ENCODE peak calls at places on chromosomes 7 and 10, in six cellular contexts. V is lower leg skin, K is HFF-Myc, H is glutamatergic neuron, E is cardiac fibroblast, Q is foreskin fibroblast. C is an unnamed sample.

GRCh38 chr10:46557319-46558140 is 1.1 kb upstream of the GPRIN2 start:
- DNase-seq in E (no peak), V (peak), Q (no peak), H (no peak), K (no peak), C (peak)

GRCh38 chr7:141123522-141123921 is 49.7 kb downstream of the TMEM178B start:
- DNase-seq in Q (no peak), V (no peak), H (no peak), E (no peak), K (no peak), C (no peak)

GRCh38 chr10:14953452-14954000 is 370 bp downstream of the DCLRE1C start:
- DNase-seq in E (peak), K (peak), V (peak), Q (peak), H (peak), C (peak)

GRCh38 chr10:86413046-86413728 is 46.6 kb upstream of the GRID1 start:
- DNase-seq in H (no peak), K (no peak), Q (peak), V (no peak), E (peak), C (no peak)

GRCh38 chr7:152571031-152571430 is 104.9 kb downstream of the XRCC2 start:
- DNase-seq in K (no peak), Q (no peak), H (peak), V (peak), E (peak), C (no peak)

GRCh38 chr10:33913194-33913593 is 578.7 kb upstream of the NRP1 start:
- DNase-seq in K (no peak), Q (no peak), H (no peak), V (no peak), E (peak), C (no peak)

GRCh38 chr7:4531236-4531635 is 150.9 kb upstream of the FOXK1 start:
- DNase-seq in Q (no peak), E (no peak), K (no peak), V (no peak), H (no peak), C (no peak)

GRCh38 chr10:78416031-78416800 is 382.6 kb downstream of the RPS24 start:
- DNase-seq in H (no peak), K (no peak), V (peak), E (peak), Q (peak), C (peak)

GRCh38 chr7:114081606-114082425 is 163.0 kb upstream of the PPP1R3A start:
- DNase-seq in Q (peak), H (no peak), V (no peak), E (peak), K (peak), C (no peak)

GRCh38 chr10:73646598-73647041 is 5.3 kb upstream of the MYOZ1 start:
- DNase-seq in E (no peak), V (no peak), K (no peak), Q (no peak), H (no peak), C (no peak)

DNA sequence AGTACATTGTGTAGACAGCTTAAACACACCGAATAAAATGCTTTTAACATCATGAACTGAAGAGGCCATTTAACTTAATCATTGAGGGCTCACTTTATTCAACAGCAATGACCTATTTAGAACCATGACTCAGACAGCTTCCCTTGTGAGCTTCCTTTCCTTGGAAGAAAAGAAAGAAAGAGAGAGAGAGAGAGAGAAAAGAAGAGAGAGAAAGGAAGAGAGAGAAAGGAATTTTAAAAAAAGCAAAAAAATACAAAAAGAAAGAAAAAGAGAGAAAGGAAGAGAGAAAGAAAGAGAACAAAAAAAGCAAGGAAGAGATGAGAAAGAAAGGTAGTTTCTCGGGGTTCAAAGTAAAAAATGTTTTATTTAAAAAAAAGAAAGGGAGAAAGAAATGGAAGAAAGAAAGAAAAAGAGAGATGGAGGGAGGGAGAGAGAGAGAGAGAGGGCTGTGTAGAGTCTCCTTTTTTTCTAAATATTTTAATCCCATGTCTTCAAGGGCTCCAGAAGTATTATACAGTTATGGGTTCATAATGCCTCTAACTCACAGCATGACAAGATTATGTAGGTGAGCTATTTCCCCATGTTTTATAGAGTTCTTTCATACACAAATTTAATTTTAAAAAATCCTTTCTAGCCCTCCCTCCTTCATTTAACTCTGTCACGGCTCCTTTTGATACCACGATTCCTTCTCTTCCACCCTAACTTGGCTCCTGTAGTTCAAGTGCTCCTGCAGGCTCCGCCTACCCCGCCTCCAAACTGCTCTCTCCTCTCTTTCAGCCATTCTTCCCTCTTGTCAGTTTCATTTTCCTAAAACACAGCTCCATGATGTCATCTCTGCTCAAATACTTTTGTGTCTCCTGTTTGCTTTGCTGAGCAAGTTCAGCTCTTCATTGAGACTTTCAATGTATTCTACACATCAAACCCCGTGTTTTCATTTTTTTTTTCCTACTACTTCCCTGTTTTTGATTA is 85.5 kb downstream of the PRTFDC1 start:
- DNase-seq in H (no peak), E (peak), K (no peak), V (no peak), Q (peak), C (no peak)
- TF ChIP-seq CTCF in H (no peak), E (no peak), K (no peak), V (no peak), Q (no peak), C (no peak)

GRCh38 chr10:114239117-114239993 is at the start of gene VWA2:
- DNase-seq in V (no peak), K (no peak), E (no peak), Q (no peak), H (peak), C (no peak)
- TF ChIP-seq CTCF in V (no peak), K (no peak), E (no peak), Q (no peak), H (no peak), C (peak)

GRCh38 chr10:100930368-100930767 is 17.6 kb downstream of the SLF2 start:
- DNase-seq in Q (no peak), V (no peak), E (no peak), K (no peak), H (no peak), C (no peak)
- TF ChIP-seq CTCF in Q (peak), V (no peak), E (no peak), K (peak), H (no peak), C (no peak)

DNA sequence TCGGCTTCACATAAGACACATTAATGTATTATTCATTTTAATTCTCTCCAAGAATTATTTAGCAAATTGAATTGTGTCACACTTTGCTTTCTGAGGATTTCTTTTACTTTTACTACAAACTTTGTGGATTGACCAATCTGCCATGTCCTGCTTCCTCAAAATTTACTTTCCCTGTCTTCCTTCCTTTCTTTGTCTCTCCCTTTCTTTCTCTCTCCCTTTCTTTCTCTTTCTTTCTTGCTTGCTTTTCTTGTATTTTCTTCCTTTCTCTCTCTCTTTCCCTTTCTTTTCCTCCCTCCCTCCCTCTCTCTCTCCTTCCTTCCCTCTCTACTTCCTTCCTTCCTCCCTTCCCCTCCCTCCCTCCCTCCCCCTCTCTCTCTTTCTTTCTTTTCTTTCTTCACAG is 37.8 kb downstream of the SP8 start:
- DNase-seq in E (no peak), K (no peak), Q (no peak), V (no peak), H (no peak), C (no peak)
- TF ChIP-seq CTCF in E (no peak), K (no peak), Q (no peak), V (no peak), H (no peak), C (no peak)

DNA sequence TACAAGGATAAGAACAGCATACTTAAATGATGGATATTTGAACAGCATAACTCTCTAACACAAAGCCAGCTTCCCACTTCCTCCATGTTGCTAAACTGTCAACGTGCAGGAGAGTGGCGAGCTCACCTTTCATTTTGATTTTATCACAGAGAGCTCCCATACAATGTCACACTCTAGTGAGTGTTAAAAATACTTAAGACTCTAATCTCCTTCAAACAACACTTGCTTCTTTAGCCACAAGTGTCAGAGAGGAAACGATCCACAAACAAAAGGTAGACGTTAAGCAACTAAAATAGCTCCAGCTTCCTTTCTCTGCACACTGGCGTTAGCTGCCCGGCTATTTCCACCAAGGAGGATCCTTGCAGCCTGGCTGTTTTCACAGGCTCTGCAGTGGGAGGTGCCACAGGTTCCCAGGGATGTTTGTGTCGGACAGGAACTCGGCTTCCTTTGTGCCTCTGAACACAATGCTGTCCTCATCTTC is 194.6 kb downstream of the COBL start:
- DNase-seq in Q (no peak), V (no peak), H (no peak), K (no peak), E (peak), C (peak)
- TF ChIP-seq CTCF in Q (no peak), V (no peak), H (no peak), K (no peak), E (no peak), C (no peak)

DNA sequence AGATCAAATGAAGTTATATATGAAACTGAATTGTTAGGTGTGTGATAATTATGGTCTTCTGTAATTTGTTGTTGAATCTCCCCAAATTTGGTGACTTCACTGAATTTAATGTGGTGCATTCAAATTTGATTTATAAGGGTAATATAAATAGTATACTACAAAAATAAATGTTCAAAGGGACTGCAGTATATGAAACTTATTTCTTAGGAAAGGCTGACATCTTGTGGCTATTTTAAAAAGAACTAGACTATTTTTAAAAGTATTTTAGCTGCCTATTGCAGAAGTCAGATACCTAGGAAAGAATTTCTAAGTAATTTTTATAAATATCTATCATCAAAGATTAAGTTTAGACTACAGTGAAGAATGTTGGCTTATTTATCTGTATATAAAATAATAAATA is 36.6 kb downstream of the ATRNL1 start:
- DNase-seq in V (no peak), E (peak), K (peak), H (no peak), Q (no peak), C (no peak)
- TF ChIP-seq CTCF in V (no peak), E (no peak), K (no peak), H (no peak), Q (peak), C (peak)